ENCODE peak calls at places on chromosomes 5 and 9, in six cellular contexts. Q, Y, F, Z, M and B are unnamed samples. For H3K9me3, the result is how much of the 10 kb centered on the place peaks cover.

GRCh38 chr5:147613359-147613758 is 103.5 kb upstream of the DPYSL3 start:
- DNase-seq in F (no peak), Z (no peak), Q (no peak), M (no peak), Y (no peak), B (no peak)

GRCh38 chr5:54524704-54525103 is 7.1 kb downstream of the SNX18 start:
- DNase-seq in Q (no peak), M (no peak), Z (peak), F (no peak), Y (no peak), B (no peak)

GRCh38 chr5:14953075-14953474 is 81.5 kb upstream of the ANKH start:
- DNase-seq in F (no peak), Y (no peak), M (no peak), Z (no peak), Q (no peak), B (no peak)

GRCh38 chr5:2699231-2699630 is 52.2 kb downstream of the IRX2 start:
- DNase-seq in Y (peak), Q (no peak), Z (no peak), F (no peak), M (no peak), B (no peak)

GRCh38 chr5:107290780-107291398 is 379.8 kb downstream of the EFNA5 start:
- DNase-seq in Z (no peak), Y (no peak), Q (no peak), M (no peak), F (no peak), B (no peak)

GRCh38 chr5:129996896-129997295 is 92.6 kb downstream of the CHSY3 start:
- DNase-seq in M (no peak), F (no peak), Y (no peak), Q (no peak), Z (no peak), B (no peak)

GRCh38 chr9:121782514-121783110 is 131.2 kb downstream of the DAB2IP start:
- DNase-seq in M (no peak), Z (peak), Q (no peak), Y (no peak), F (no peak), B (no peak)

GRCh38 chr5:78537821-78538220 is 110.8 kb downstream of the LHFPL2 start:
- DNase-seq in Y (no peak), F (no peak), Q (no peak), M (no peak), Z (no peak), B (no peak)

GRCh38 chr9:89730715-89731114 is 125.9 kb downstream of the GADD45G start:
- DNase-seq in Z (peak), Y (no peak), F (no peak), Q (no peak), M (no peak), B (no peak)

GRCh38 chr5:118580959-118581358 is 407.4 kb downstream of the DTWD2 start:
- DNase-seq in Y (no peak), M (no peak), F (no peak), Z (no peak), Q (no peak), B (no peak)

GRCh38 chr9:17528859-17529258 is 50.0 kb upstream of the SH3GL2 start:
- DNase-seq in Z (no peak), M (no peak), Y (no peak), F (no peak), Q (no peak), B (no peak)

GRCh38 chr9:124835026-124835501 is 18.2 kb upstream of the WDR38 start:
- DNase-seq in Q (no peak), Y (no peak), Z (peak), F (no peak), M (no peak), B (no peak)

GRCh38 chr5:92760550-92760949 is 820.5 kb downstream of the NR2F1-AS1 start:
- DNase-seq in M (no peak), Z (no peak), F (no peak), Q (no peak), Y (no peak), B (no peak)

GRCh38 chr5:65120371-65120967 is 351.7 kb downstream of the CWC27 start:
- DNase-seq in Q (no peak), Z (no peak), M (no peak), Y (no peak), F (no peak), B (no peak)

GRCh38 chr5:173775692-173776135 is 112.4 kb upstream of the CPEB4 start:
- DNase-seq in M (no peak), Z (no peak), Y (no peak), Q (no peak), F (no peak), B (no peak)

GRCh38 chr5:13357937-13358336 is 586.6 kb downstream of the DNAH5 start:
- DNase-seq in F (no peak), Z (no peak), M (no peak), Q (no peak), Y (no peak), B (no peak)

GRCh38 chr5:13356226-13356625 is 588.3 kb downstream of the DNAH5 start:
- DNase-seq in F (no peak), Y (no peak), M (no peak), Q (no peak), Z (no peak), B (no peak)

GRCh38 chr5:13350754-13351153 is 593.7 kb downstream of the DNAH5 start:
- DNase-seq in Y (no peak), M (no peak), Q (no peak), F (no peak), Z (no peak), B (no peak)

GRCh38 chr5:13359326-13359725 is 585.2 kb downstream of the DNAH5 start:
- DNase-seq in M (no peak), Z (no peak), Y (no peak), F (no peak), Q (no peak), B (no peak)

GRCh38 chr5:13354611-13355010 is 589.9 kb downstream of the DNAH5 start:
- DNase-seq in M (no peak), Z (no peak), F (no peak), Y (no peak), Q (no peak), B (no peak)
- H3K9me3 ChIP-seq in M (under half), Z (under half), F (under half), Y (under half), Q (under half), B (under half)

DNA sequence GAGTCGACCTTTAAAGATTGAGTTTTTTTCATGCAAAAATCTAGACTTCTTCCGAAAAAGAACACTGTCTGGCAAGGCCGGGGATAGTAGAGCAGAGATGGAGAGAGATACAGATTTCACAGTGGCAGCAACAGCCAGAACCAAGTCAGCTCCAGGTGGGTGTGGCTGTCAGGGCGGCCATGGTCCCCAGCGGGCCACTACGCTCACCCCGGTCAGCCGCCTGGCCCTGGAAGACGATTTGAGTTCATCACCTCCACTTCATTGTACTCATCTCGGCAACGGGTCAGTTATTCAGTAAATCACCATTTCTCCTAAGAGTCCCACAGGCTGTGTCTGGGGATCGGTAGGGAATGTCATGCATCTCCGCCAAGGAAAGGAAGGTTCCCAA is 53.0 kb downstream of the ZNF354C start:
- DNase-seq in F (no peak), Z (peak), Y (peak), Q (no peak), M (no peak), B (no peak)
- H3K9me3 ChIP-seq in F (under half), Z (half or more), Y (under half), Q (half or more), M (under half), B (under half)

GRCh38 chr9:130345009-130345992 is 79.7 kb downstream of the HMCN2 start:
- DNase-seq in F (no peak), Z (no peak), M (no peak), Q (no peak), Y (no peak), B (no peak)

GRCh38 chr9:130342714-130343085 is 77.1 kb downstream of the HMCN2 start:
- DNase-seq in Q (no peak), M (no peak), F (no peak), Z (no peak), Y (no peak), B (no peak)

GRCh38 chr9:130344366-130344765 is 78.8 kb downstream of the HMCN2 start:
- DNase-seq in F (no peak), Q (no peak), Z (no peak), M (no peak), Y (no peak), B (no peak)

GRCh38 chr9:130341839-130342713 is 76.5 kb downstream of the HMCN2 start:
- DNase-seq in Y (no peak), Z (no peak), Q (no peak), M (no peak), F (no peak), B (no peak)

GRCh38 chr9:130343445-130343918 is 77.9 kb downstream of the HMCN2 start:
- DNase-seq in Z (no peak), M (peak), Q (no peak), Y (no peak), F (no peak), B (no peak)
- H3K9me3 ChIP-seq in Z (under half), M (under half), Q (under half), Y (under half), F (under half), B (under half)

GRCh38 chr9:137013571-137013940 is 14.5 kb downstream of the ABCA2 start:
- DNase-seq in M (no peak), Z (no peak), F (no peak), Q (no peak), Y (no peak), B (no peak)
- H3K9me3 ChIP-seq in M (under half), Z (under half), F (under half), Q (under half), Y (under half), B (under half)

GRCh38 chr9:18893491-18893890 is 139.5 kb downstream of the SAXO1 start:
- DNase-seq in Q (no peak), Z (no peak), M (no peak), Y (no peak), F (no peak), B (no peak)
- H3K9me3 ChIP-seq in Q (under half), Z (under half), M (under half), Y (under half), F (under half), B (under half)

DNA sequence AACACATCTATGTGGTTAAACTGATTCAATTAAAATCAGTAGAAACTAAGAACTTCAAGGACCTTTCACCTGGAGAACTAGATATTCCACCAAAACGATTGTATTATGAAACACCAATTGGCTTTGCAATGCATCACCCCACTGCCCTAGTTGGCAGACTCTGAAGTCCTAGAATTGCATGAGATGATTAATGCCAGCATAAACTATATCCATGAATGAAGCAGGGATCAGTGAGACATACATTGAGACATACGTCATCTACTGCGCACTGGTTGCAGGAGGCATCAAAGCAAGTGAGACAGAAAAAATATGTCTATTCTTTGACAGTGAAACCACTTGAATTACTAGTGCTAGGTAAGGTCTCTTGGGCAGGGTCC is 9.7 kb upstream of the ZNF354A start:
- DNase-seq in M (no peak), Y (no peak), Z (no peak), Q (no peak), F (no peak), B (no peak)
- H3K9me3 ChIP-seq in M (under half), Y (under half), Z (under half), Q (under half), F (under half), B (under half)